ENCODE peak calls at places on chromosomes 4 and X, in eight cellular contexts. W is right lobe of liver, S is suprapubic skin, V is fibroblast of lung, R is lower lobe of right lung, I is astrocyte of the cerebellum, C is neural progenitor cell, M is choroid plexus epithelial cell. G is an unnamed sample.

GRCh38 chr4:122152699-122153328 is 683 bp downstream of the BLTP1 start:
- DNase-seq in W (peak), S (peak), V (peak), R (peak), I (peak), C (peak), M (peak), G (peak)

GRCh38 chrX:46551494-46552128 is 6.4 kb upstream of the ZNF674 start:
- DNase-seq in W (no peak), S (no peak), V (peak), R (no peak), I (no peak), C (peak), M (peak), G (peak)

GRCh38 chrX:67720344-67720743 is 176.5 kb downstream of the AR start:
- DNase-seq in W (no peak), S (no peak), V (no peak), R (no peak), I (peak), C (no peak), M (peak), G (peak)

GRCh38 chr4:96739101-96739500 is 899.2 kb downstream of the PDHA2 start:
- DNase-seq in W (no peak), S (no peak), V (no peak), R (no peak), I (peak), C (no peak), M (peak), G (no peak)

GRCh38 chr4:8329560-8329858 is 60.0 kb downstream of the HTRA3 start:
- DNase-seq in W (no peak), S (peak), V (no peak), R (no peak), I (no peak), C (no peak), M (no peak), G (no peak)

GRCh38 chrX:9258346-9259104 is 206.3 kb upstream of the TBL1X start:
- DNase-seq in W (no peak), S (no peak), V (no peak), R (no peak), I (no peak), C (no peak), M (no peak), G (no peak)

GRCh38 chr4:145503486-145504072 is 21.9 kb downstream of the SMAD1 start:
- DNase-seq in W (no peak), S (no peak), V (no peak), R (no peak), I (no peak), C (no peak), M (no peak), G (no peak)

GRCh38 chr4:102244878-102245535 is 100.3 kb downstream of the SLC39A8 start:
- DNase-seq in W (no peak), S (no peak), V (no peak), R (no peak), I (no peak), C (no peak), M (no peak), G (no peak)

GRCh38 chr4:5770051-5770450 is 59.0 kb downstream of the EVC start:
- DNase-seq in W (no peak), S (no peak), V (no peak), R (no peak), I (no peak), C (no peak), M (no peak), G (no peak)

GRCh38 chr4:39976945-39977488 is 694 bp downstream of the PDS5A start:
- DNase-seq in W (peak), S (peak), V (peak), R (peak), I (no peak), C (peak), M (peak), G (peak)

GRCh38 chrX:68238568-68238967 is 194.7 kb downstream of the OPHN1 start:
- DNase-seq in W (peak), S (no peak), V (no peak), R (no peak), I (no peak), C (peak), M (no peak), G (no peak)

GRCh38 chr4:178138491-178138890 is 696.3 kb upstream of the AGA start:
- DNase-seq in W (no peak), S (no peak), V (no peak), R (no peak), I (no peak), C (no peak), M (no peak), G (no peak)

GRCh38 chrX:106670631-106671030 is 55.9 kb upstream of the RNF128 start:
- DNase-seq in W (no peak), S (no peak), V (peak), R (no peak), I (no peak), C (no peak), M (peak), G (no peak)

GRCh38 chr4:154507170-154507569 is 15.6 kb upstream of the DCHS2 start:
- DNase-seq in W (no peak), S (no peak), V (no peak), R (no peak), I (no peak), C (no peak), M (no peak), G (no peak)

GRCh38 chr4:10809905-10810304 is 125.3 kb upstream of the CLNK start:
- DNase-seq in W (no peak), S (no peak), V (no peak), R (no peak), I (peak), C (no peak), M (no peak), G (no peak)

GRCh38 chr4:89929425-89930272 is 35.0 kb downstream of the MMRN1 start:
- DNase-seq in W (no peak), S (no peak), V (peak), R (no peak), I (no peak), C (no peak), M (no peak), G (peak)

GRCh38 chrX:120251471-120252011 is 929 bp downstream of the ZBTB33 start:
- DNase-seq in W (peak), S (no peak), V (peak), R (no peak), I (no peak), C (peak), M (peak), G (peak)

GRCh38 chr4:137998666-137999429 is 243.3 kb downstream of the SLC7A11 start:
- DNase-seq in W (no peak), S (no peak), V (no peak), R (no peak), I (peak), C (no peak), M (peak), G (peak)

GRCh38 chr4:74624351-74625151 is 169.8 kb downstream of the BTC start:
- DNase-seq in W (no peak), S (no peak), V (peak), R (no peak), I (peak), C (no peak), M (peak), G (peak)

GRCh38 chrX:19852014-19853005 is 35.1 kb downstream of the SH3KBP1 start:
- DNase-seq in W (no peak), S (no peak), V (peak), R (no peak), I (peak), C (no peak), M (peak), G (peak)

GRCh38 chr4:67393699-67394281 is 151.5 kb downstream of the CENPC start:
- DNase-seq in W (no peak), S (no peak), V (peak), R (no peak), I (peak), C (peak), M (peak), G (peak)

GRCh38 chr4:48640699-48641098 is 139.4 kb downstream of the FRYL start:
- DNase-seq in W (no peak), S (no peak), V (no peak), R (no peak), I (no peak), C (no peak), M (no peak), G (no peak)

GRCh38 chr4:48642421-48643144 is 137.5 kb downstream of the FRYL start:
- DNase-seq in W (no peak), S (no peak), V (peak), R (no peak), I (no peak), C (no peak), M (peak), G (peak)

GRCh38 chr4:48641401-48641800 is 138.7 kb downstream of the FRYL start:
- DNase-seq in W (no peak), S (no peak), V (no peak), R (no peak), I (no peak), C (no peak), M (no peak), G (no peak)

GRCh38 chr4:48649505-48649904 is 130.6 kb downstream of the FRYL start:
- DNase-seq in W (no peak), S (no peak), V (no peak), R (no peak), I (no peak), C (no peak), M (no peak), G (peak)

DNA sequence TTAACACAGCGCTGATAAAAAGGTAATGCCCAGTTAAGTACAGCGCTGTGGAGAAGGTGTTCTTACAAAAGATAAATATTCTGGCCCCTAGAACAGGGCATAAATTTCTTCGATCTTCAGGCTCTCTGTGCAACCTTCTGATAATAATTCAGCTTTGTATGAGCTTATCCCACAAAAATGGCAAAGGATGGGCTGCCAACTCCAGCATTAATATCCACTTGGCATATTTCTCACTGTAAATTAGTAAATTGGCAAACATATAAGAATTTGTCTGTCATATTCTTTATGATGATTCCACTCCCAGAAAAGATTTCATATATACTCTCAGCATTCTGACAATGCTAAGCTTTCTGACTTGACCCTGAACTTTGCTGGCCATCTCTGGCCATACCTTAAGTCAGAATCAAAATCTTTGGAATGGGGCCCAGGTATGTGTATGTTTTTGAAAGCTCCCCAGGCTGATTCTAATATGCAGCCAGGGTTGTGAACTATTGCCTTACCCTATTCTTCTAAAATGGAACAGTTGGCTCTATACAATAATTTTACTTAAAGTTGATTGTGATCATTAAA is 134.8 kb downstream of the FRYL start:
- DNase-seq in W (no peak), S (no peak), V (no peak), R (no peak), I (peak), C (no peak), M (no peak), G (no peak)
- TF ChIP-seq CTCF in W (no peak), S (no peak), V (no peak), R (no peak), I (no peak), C (no peak), M (no peak), G (no peak)

DNA sequence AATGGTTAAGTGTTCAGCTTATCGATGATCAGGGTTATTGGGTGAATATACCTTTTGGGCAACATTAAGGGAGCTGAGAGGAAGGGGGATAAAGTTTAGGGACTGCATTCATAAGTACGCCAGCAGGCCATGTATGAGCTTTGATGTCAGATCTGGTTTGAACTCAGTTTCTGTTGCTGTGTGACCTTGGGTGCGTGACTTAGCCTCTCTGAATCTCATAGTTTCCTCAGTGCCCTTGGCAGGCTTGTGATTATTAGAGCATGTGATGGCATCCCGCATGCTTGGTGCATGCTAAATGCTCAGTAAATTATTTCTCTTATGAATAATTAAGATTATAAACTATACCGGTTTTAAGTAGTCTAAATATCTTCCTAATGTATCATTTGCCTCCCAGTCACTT is 3.7 kb downstream of the TBC1D14 start:
- DNase-seq in W (no peak), S (no peak), V (no peak), R (no peak), I (no peak), C (no peak), M (no peak), G (no peak)
- TF ChIP-seq CTCF in W (no peak), S (no peak), V (no peak), R (no peak), I (no peak), C (no peak), M (no peak), G (no peak)

DNA sequence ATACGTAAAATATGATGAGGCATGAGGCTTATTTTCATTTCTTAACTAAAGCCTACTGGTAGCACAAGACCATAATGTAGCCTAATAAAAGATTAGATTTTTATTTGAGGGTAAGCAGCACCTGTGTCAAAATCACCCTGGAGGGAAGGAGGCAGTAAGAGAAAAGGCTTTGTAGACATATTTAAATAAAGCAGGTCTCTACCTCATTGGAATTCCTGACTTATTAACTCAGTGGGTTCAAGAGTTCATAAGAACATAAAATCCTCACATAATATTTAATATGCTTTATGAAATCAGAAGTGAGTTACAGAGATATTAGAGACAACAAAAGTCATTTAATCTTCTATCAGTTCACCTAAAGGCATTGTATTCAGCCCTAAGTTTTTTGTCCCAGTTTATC is 261.6 kb upstream of the ANKRD50 start:
- DNase-seq in W (no peak), S (no peak), V (no peak), R (no peak), I (no peak), C (no peak), M (peak), G (no peak)
- TF ChIP-seq CTCF in W (no peak), S (no peak), V (no peak), R (no peak), I (no peak), C (no peak), M (no peak), G (no peak)

GRCh38 chr4:106140601-106141000 is 175.4 kb downstream of the TBCK start:
- DNase-seq in W (no peak), S (no peak), V (peak), R (no peak), I (no peak), C (no peak), M (peak), G (no peak)
- TF ChIP-seq CTCF in W (no peak), S (no peak), V (peak), R (peak), I (no peak), C (no peak), M (no peak), G (no peak)